ENCODE peak calls at places on chromosomes 13 and 19, in ten cellular contexts. One of them, this sample, is unnamed.

GRCh38 chr19:3660493-3661219 is 34.1 kb upstream of the CACTIN start:
- DNase-seq in BE2C: no peak
- DNase-seq in mesendoderm: no peak
- DNase-seq in lower lobe of right lung: no peak
- DNase-seq in endodermal cell: no peak
- DNase-seq in tibial artery: no peak
- DNase-seq in lung: no peak
- DNase-seq in psoas muscle: no peak
- DNase-seq in CD4-positive, CD25-positive, alpha-beta regulatory T cell: no peak
- DNase-seq in colonic mucosa: no peak
- DNase-seq in this sample: no peak

GRCh38 chr13:98083507-98083906 is 59.4 kb upstream of the FARP1 start:
- DNase-seq in BE2C: no peak
- DNase-seq in mesendoderm: no peak
- DNase-seq in lower lobe of right lung: no peak
- DNase-seq in endodermal cell: no peak
- DNase-seq in tibial artery: no peak
- DNase-seq in lung: no peak
- DNase-seq in psoas muscle: no peak
- DNase-seq in CD4-positive, CD25-positive, alpha-beta regulatory T cell: no peak
- DNase-seq in colonic mucosa: no peak
- DNase-seq in this sample: no peak

GRCh38 chr19:20287070-20287469 is 120.1 kb downstream of the ZNF486 start:
- DNase-seq in BE2C: no peak
- DNase-seq in mesendoderm: no peak
- DNase-seq in lower lobe of right lung: no peak
- DNase-seq in endodermal cell: no peak
- DNase-seq in tibial artery: no peak
- DNase-seq in lung: no peak
- DNase-seq in psoas muscle: no peak
- DNase-seq in CD4-positive, CD25-positive, alpha-beta regulatory T cell: no peak
- DNase-seq in colonic mucosa: no peak
- DNase-seq in this sample: no peak

GRCh38 chr13:25422153-25422552 is 50.4 kb downstream of the ATP8A2 start:
- DNase-seq in BE2C: no peak
- DNase-seq in mesendoderm: no peak
- DNase-seq in lower lobe of right lung: no peak
- DNase-seq in endodermal cell: no peak
- DNase-seq in tibial artery: no peak
- DNase-seq in lung: no peak
- DNase-seq in psoas muscle: no peak
- DNase-seq in CD4-positive, CD25-positive, alpha-beta regulatory T cell: no peak
- DNase-seq in colonic mucosa: no peak
- DNase-seq in this sample: no peak

GRCh38 chr19:10290876-10291553 is 1.3 kb downstream of the ICAM5 start:
- DNase-seq in BE2C: no peak
- DNase-seq in mesendoderm: peak; percentile 60
- DNase-seq in lower lobe of right lung: peak; percentile 90
- DNase-seq in endodermal cell: peak; percentile 82
- DNase-seq in tibial artery: no peak
- DNase-seq in lung: peak; percentile 83
- DNase-seq in psoas muscle: no peak
- DNase-seq in CD4-positive, CD25-positive, alpha-beta regulatory T cell: peak; percentile 40
- DNase-seq in colonic mucosa: peak; percentile 77
- DNase-seq in this sample: peak; percentile 53

GRCh38 chr19:49210108-49210900 is 52.7 kb downstream of the TRPM4 start:
- DNase-seq in BE2C: peak; percentile 56
- DNase-seq in mesendoderm: peak; percentile 91
- DNase-seq in lower lobe of right lung: peak; percentile 60
- DNase-seq in endodermal cell: peak; percentile 99
- DNase-seq in tibial artery: no peak
- DNase-seq in lung: no peak
- DNase-seq in psoas muscle: no peak
- DNase-seq in CD4-positive, CD25-positive, alpha-beta regulatory T cell: no peak
- DNase-seq in colonic mucosa: peak; percentile 35
- DNase-seq in this sample: no peak

GRCh38 chr19:16496613-16496983 is 404 bp downstream of the C19orf44 start:
- DNase-seq in BE2C: no peak
- DNase-seq in mesendoderm: no peak
- DNase-seq in lower lobe of right lung: no peak
- DNase-seq in endodermal cell: no peak
- DNase-seq in tibial artery: peak; percentile 49
- DNase-seq in lung: no peak
- DNase-seq in psoas muscle: peak; percentile 63
- DNase-seq in CD4-positive, CD25-positive, alpha-beta regulatory T cell: no peak
- DNase-seq in colonic mucosa: peak; percentile 31
- DNase-seq in this sample: no peak

GRCh38 chr13:111429064-111429558 is 108.7 kb downstream of the TEX29 start:
- DNase-seq in BE2C: peak; percentile 57
- DNase-seq in mesendoderm: peak; percentile 71
- DNase-seq in lower lobe of right lung: no peak
- DNase-seq in endodermal cell: peak; percentile 89
- DNase-seq in tibial artery: no peak
- DNase-seq in lung: peak; percentile 52
- DNase-seq in psoas muscle: no peak
- DNase-seq in CD4-positive, CD25-positive, alpha-beta regulatory T cell: no peak
- DNase-seq in colonic mucosa: peak; percentile 53
- DNase-seq in this sample: peak; percentile 70

GRCh38 chr13:97273341-97273831 is 51.3 kb downstream of the MBNL2 start:
- DNase-seq in BE2C: no peak
- DNase-seq in mesendoderm: no peak
- DNase-seq in lower lobe of right lung: no peak
- DNase-seq in endodermal cell: no peak
- DNase-seq in tibial artery: no peak
- DNase-seq in lung: no peak
- DNase-seq in psoas muscle: no peak
- DNase-seq in CD4-positive, CD25-positive, alpha-beta regulatory T cell: no peak
- DNase-seq in colonic mucosa: no peak
- DNase-seq in this sample: no peak

DNA sequence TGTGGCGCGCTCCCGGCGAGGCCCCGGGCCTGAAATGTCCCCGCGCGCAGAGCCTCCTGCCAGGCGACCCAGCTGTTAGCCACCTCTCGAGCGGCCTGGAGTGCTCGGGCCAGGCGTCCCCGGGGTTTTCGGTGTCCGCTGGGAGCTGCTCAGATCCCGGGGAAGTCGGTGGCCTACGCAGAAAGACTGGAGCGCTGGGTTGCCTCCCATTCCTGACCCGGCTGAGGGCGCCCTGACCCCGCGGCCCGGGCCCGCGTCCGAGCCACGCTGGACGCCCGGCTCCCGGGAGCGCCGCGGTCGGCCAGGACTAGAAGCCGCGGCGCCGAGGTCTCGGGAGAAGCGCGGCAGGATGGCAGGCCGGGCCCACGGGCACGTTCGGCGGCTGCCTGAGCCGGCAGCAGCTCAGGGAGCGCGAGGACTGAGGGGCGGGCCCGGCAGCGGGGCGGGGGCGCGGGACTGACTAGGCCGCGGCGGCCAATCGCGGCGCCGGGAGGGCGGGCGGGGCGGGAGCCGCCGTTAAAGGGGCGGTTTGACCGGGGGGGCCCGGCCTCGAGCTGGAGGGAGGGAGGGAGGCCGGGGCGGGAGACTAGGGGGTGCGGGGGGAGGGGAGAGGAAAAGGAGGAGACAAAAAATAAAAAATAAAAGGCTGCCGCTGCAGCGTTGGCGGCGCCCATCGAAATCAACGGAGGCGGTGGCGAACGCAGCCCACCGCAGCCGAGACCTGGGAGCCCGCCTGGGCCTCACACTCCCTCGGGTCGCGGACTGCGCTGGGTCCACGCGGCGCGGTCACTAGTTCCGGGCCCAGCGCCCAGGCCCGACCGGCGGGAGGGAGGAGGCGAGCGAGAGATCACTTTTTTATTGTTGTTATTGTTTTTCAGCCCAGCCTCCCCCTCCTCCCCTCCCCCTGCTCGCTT is 1.1 kb upstream of the ZIC2 start:
- DNase-seq in BE2C: peak; percentile 86
- DNase-seq in mesendoderm: peak; percentile 93
- DNase-seq in lower lobe of right lung: no peak
- DNase-seq in endodermal cell: peak; percentile 96
- DNase-seq in tibial artery: peak; percentile 41
- DNase-seq in lung: no peak
- DNase-seq in psoas muscle: peak; percentile 69
- DNase-seq in CD4-positive, CD25-positive, alpha-beta regulatory T cell: peak; percentile 57
- DNase-seq in colonic mucosa: peak; percentile 79
- DNase-seq in this sample: peak; percentile 44
- H3K4me1 ChIP-seq in BE2C: no peaks in the 10 kb centered on the region
- H3K4me1 ChIP-seq in mesendoderm: peaks cover 2% of the 10 kb centered on the region
- H3K4me1 ChIP-seq in lower lobe of right lung: peaks cover 37% of the 10 kb centered on the region
- H3K4me1 ChIP-seq in endodermal cell: peaks cover 5% of the 10 kb centered on the region
- H3K4me1 ChIP-seq in tibial artery: no peaks in the 10 kb centered on the region
- H3K4me1 ChIP-seq in lung: peaks cover 21% of the 10 kb centered on the region
- H3K4me1 ChIP-seq in psoas muscle: peaks cover 11% of the 10 kb centered on the region
- H3K4me1 ChIP-seq in CD4-positive, CD25-positive, alpha-beta regulatory T cell: peaks cover 55% of the 10 kb centered on the region
- H3K4me1 ChIP-seq in colonic mucosa: peaks cover 10% of the 10 kb centered on the region
- H3K4me1 ChIP-seq in this sample: peaks cover 7% of the 10 kb centered on the region

GRCh38 chr19:43575955-43576451 is 402 bp downstream of the PINLYP start:
- DNase-seq in BE2C: no peak
- DNase-seq in mesendoderm: no peak
- DNase-seq in lower lobe of right lung: peak; percentile 49
- DNase-seq in endodermal cell: no peak
- DNase-seq in tibial artery: no peak
- DNase-seq in lung: no peak
- DNase-seq in psoas muscle: no peak
- DNase-seq in CD4-positive, CD25-positive, alpha-beta regulatory T cell: no peak
- DNase-seq in colonic mucosa: no peak
- DNase-seq in this sample: no peak
- H3K4me3 ChIP-seq in BE2C: peak overlapping the region; percentile 47
- H3K4me3 ChIP-seq in mesendoderm: no peak overlapping the region
- H3K4me3 ChIP-seq in lower lobe of right lung: peak overlapping the region; percentile 74
- H3K4me3 ChIP-seq in endodermal cell: peak overlapping the region; percentile 59
- H3K4me3 ChIP-seq in tibial artery: peak overlapping the region; percentile 77
- H3K4me3 ChIP-seq in lung: peak overlapping the region; percentile 5
- H3K4me3 ChIP-seq in psoas muscle: peak overlapping the region; percentile 97
- H3K4me3 ChIP-seq in CD4-positive, CD25-positive, alpha-beta regulatory T cell: peak overlapping the region; percentile 53
- H3K4me3 ChIP-seq in colonic mucosa: peak overlapping the region; percentile 80
- H3K4me3 ChIP-seq in this sample: peak overlapping the region; percentile 14

GRCh38 chr19:39480337-39481228 is at the start of gene TIMM50:
- DNase-seq in BE2C: peak; percentile 100
- DNase-seq in mesendoderm: peak; percentile 99
- DNase-seq in lower lobe of right lung: peak; percentile 99
- DNase-seq in endodermal cell: peak; percentile 100
- DNase-seq in tibial artery: peak; percentile 96
- DNase-seq in lung: peak; percentile 97
- DNase-seq in psoas muscle: peak; percentile 99
- DNase-seq in CD4-positive, CD25-positive, alpha-beta regulatory T cell: peak; percentile 94
- DNase-seq in colonic mucosa: peak; percentile 98
- DNase-seq in this sample: peak; percentile 95

GRCh38 chr19:39481676-39482075 is 1.0 kb downstream of the TIMM50 start:
- DNase-seq in BE2C: no peak
- DNase-seq in mesendoderm: no peak
- DNase-seq in lower lobe of right lung: no peak
- DNase-seq in endodermal cell: no peak
- DNase-seq in tibial artery: no peak
- DNase-seq in lung: no peak
- DNase-seq in psoas muscle: no peak
- DNase-seq in CD4-positive, CD25-positive, alpha-beta regulatory T cell: no peak
- DNase-seq in colonic mucosa: no peak
- DNase-seq in this sample: no peak

GRCh38 chr19:39483141-39483540 is 2.5 kb downstream of the TIMM50 start:
- DNase-seq in BE2C: no peak
- DNase-seq in mesendoderm: no peak
- DNase-seq in lower lobe of right lung: no peak
- DNase-seq in endodermal cell: no peak
- DNase-seq in tibial artery: no peak
- DNase-seq in lung: no peak
- DNase-seq in psoas muscle: no peak
- DNase-seq in CD4-positive, CD25-positive, alpha-beta regulatory T cell: no peak
- DNase-seq in colonic mucosa: no peak
- DNase-seq in this sample: no peak

GRCh38 chr19:39479916-39480315 is 722 bp upstream of the TIMM50 start:
- DNase-seq in BE2C: no peak
- DNase-seq in mesendoderm: no peak
- DNase-seq in lower lobe of right lung: no peak
- DNase-seq in endodermal cell: no peak
- DNase-seq in tibial artery: no peak
- DNase-seq in lung: no peak
- DNase-seq in psoas muscle: no peak
- DNase-seq in CD4-positive, CD25-positive, alpha-beta regulatory T cell: no peak
- DNase-seq in colonic mucosa: no peak
- DNase-seq in this sample: no peak

GRCh38 chr19:39481229-39481545 is 549 bp downstream of the TIMM50 start:
- DNase-seq in BE2C: no peak
- DNase-seq in mesendoderm: no peak
- DNase-seq in lower lobe of right lung: no peak
- DNase-seq in endodermal cell: no peak
- DNase-seq in tibial artery: no peak
- DNase-seq in lung: no peak
- DNase-seq in psoas muscle: no peak
- DNase-seq in CD4-positive, CD25-positive, alpha-beta regulatory T cell: no peak
- DNase-seq in colonic mucosa: no peak
- DNase-seq in this sample: no peak
- H3K36me3 ChIP-seq in BE2C: peaks cover 21% of the 10 kb centered on the region
- H3K36me3 ChIP-seq in mesendoderm: peaks cover 6% of the 10 kb centered on the region
- H3K36me3 ChIP-seq in lower lobe of right lung: peaks cover 38% of the 10 kb centered on the region
- H3K36me3 ChIP-seq in endodermal cell: peaks cover 39% of the 10 kb centered on the region
- H3K36me3 ChIP-seq in tibial artery: peaks cover 16% of the 10 kb centered on the region
- H3K36me3 ChIP-seq in lung: peaks cover 17% of the 10 kb centered on the region
- H3K36me3 ChIP-seq in psoas muscle: no peaks in the 10 kb centered on the region
- H3K36me3 ChIP-seq in CD4-positive, CD25-positive, alpha-beta regulatory T cell: peaks cover 15% of the 10 kb centered on the region
- H3K36me3 ChIP-seq in colonic mucosa: no peaks in the 10 kb centered on the region
- H3K36me3 ChIP-seq in this sample: peaks cover 14% of the 10 kb centered on the region

GRCh38 chr19:661427-662196 is 1.4 kb downstream of the RNF126 start:
- DNase-seq in BE2C: no peak
- DNase-seq in mesendoderm: no peak
- DNase-seq in lower lobe of right lung: no peak
- DNase-seq in endodermal cell: peak; percentile 49
- DNase-seq in tibial artery: no peak
- DNase-seq in lung: no peak
- DNase-seq in psoas muscle: no peak
- DNase-seq in CD4-positive, CD25-positive, alpha-beta regulatory T cell: peak; percentile 77
- DNase-seq in colonic mucosa: peak; percentile 72
- DNase-seq in this sample: peak; percentile 75

GRCh38 chr19:662962-663681 is at the start of gene RNF126:
- DNase-seq in BE2C: peak; percentile 93
- DNase-seq in mesendoderm: peak; percentile 91
- DNase-seq in lower lobe of right lung: peak; percentile 94
- DNase-seq in endodermal cell: peak; percentile 97
- DNase-seq in tibial artery: peak; percentile 87
- DNase-seq in lung: peak; percentile 94
- DNase-seq in psoas muscle: peak; percentile 96
- DNase-seq in CD4-positive, CD25-positive, alpha-beta regulatory T cell: peak; percentile 87
- DNase-seq in colonic mucosa: peak; percentile 94
- DNase-seq in this sample: peak; percentile 89

GRCh38 chr19:663682-664117 is 686 bp upstream of the RNF126 start:
- DNase-seq in BE2C: no peak
- DNase-seq in mesendoderm: no peak
- DNase-seq in lower lobe of right lung: no peak
- DNase-seq in endodermal cell: no peak
- DNase-seq in tibial artery: no peak
- DNase-seq in lung: no peak
- DNase-seq in psoas muscle: no peak
- DNase-seq in CD4-positive, CD25-positive, alpha-beta regulatory T cell: no peak
- DNase-seq in colonic mucosa: no peak
- DNase-seq in this sample: no peak

GRCh38 chr19:660793-661426 is 2.1 kb downstream of the RNF126 start:
- DNase-seq in BE2C: no peak
- DNase-seq in mesendoderm: no peak
- DNase-seq in lower lobe of right lung: no peak
- DNase-seq in endodermal cell: peak; percentile 44
- DNase-seq in tibial artery: no peak
- DNase-seq in lung: no peak
- DNase-seq in psoas muscle: no peak
- DNase-seq in CD4-positive, CD25-positive, alpha-beta regulatory T cell: no peak
- DNase-seq in colonic mucosa: peak; percentile 79
- DNase-seq in this sample: peak; percentile 95

GRCh38 chr19:662207-662961 is 630 bp downstream of the RNF126 start:
- DNase-seq in BE2C: peak; percentile 51
- DNase-seq in mesendoderm: peak; percentile 78
- DNase-seq in lower lobe of right lung: peak; percentile 80
- DNase-seq in endodermal cell: peak; percentile 74
- DNase-seq in tibial artery: no peak
- DNase-seq in lung: no peak
- DNase-seq in psoas muscle: peak; percentile 33
- DNase-seq in CD4-positive, CD25-positive, alpha-beta regulatory T cell: peak; percentile 74
- DNase-seq in colonic mucosa: peak; percentile 80
- DNase-seq in this sample: peak; percentile 80
- H3K4me1 ChIP-seq in BE2C: peaks cover 3% of the 10 kb centered on the region
- H3K4me1 ChIP-seq in mesendoderm: peaks cover 2% of the 10 kb centered on the region
- H3K4me1 ChIP-seq in lower lobe of right lung: peaks cover 65% of the 10 kb centered on the region
- H3K4me1 ChIP-seq in endodermal cell: no peaks in the 10 kb centered on the region
- H3K4me1 ChIP-seq in tibial artery: no peaks in the 10 kb centered on the region
- H3K4me1 ChIP-seq in lung: peaks cover 44% of the 10 kb centered on the region
- H3K4me1 ChIP-seq in psoas muscle: peaks cover 57% of the 10 kb centered on the region
- H3K4me1 ChIP-seq in CD4-positive, CD25-positive, alpha-beta regulatory T cell: peaks cover 60% of the 10 kb centered on the region
- H3K4me1 ChIP-seq in colonic mucosa: peaks cover 34% of the 10 kb centered on the region
- H3K4me1 ChIP-seq in this sample: peaks cover 10% of the 10 kb centered on the region

This sample was measured in small intestine.